ENCODE peak calls at places on chromosomes 5 and 9, in seven cellular contexts. O is prostate gland; T is AG09309; V is OCI-LY7; X is kidney; W is CD8-positive, alpha-beta memory T cell; Q is AG04449. U is an unnamed sample.

GRCh38 chr5:122099060-122099790 is 21.2 kb upstream of the LOX start:
- DNase-seq in O (no peak), T (no peak), V (no peak), X (no peak), W (no peak), Q (no peak), U (no peak)

GRCh38 chr9:137025120-137025966 is 2.7 kb downstream of the ABCA2 start:
- DNase-seq in O (peak), T (no peak), V (peak), X (peak), W (peak), Q (no peak), U (no peak)

GRCh38 chr9:76810377-76810957 is 46.2 kb downstream of the PCA3 start:
- DNase-seq in O (peak), T (peak), V (peak), X (no peak), W (no peak), Q (no peak), U (peak)

GRCh38 chr5:153900703-153901395 is 137.9 kb downstream of the FAM114A2 start:
- DNase-seq in O (no peak), T (peak), V (no peak), X (no peak), W (no peak), Q (peak), U (no peak)

GRCh38 chr9:6788175-6789016 is 30.6 kb downstream of the KDM4C start:
- DNase-seq in O (no peak), T (no peak), V (no peak), X (no peak), W (no peak), Q (no peak), U (no peak)

GRCh38 chr9:81737871-81738507 is 48.6 kb upstream of the TLE1 start:
- DNase-seq in O (peak), T (peak), V (no peak), X (no peak), W (no peak), Q (peak), U (no peak)

GRCh38 chr5:141003791-141004601 is 37.7 kb downstream of the PCDHAC2 start:
- DNase-seq in O (no peak), T (no peak), V (no peak), X (peak), W (no peak), Q (no peak), U (no peak)

GRCh38 chr5:137215780-137216179 is 283.3 kb downstream of the SPOCK1 start:
- DNase-seq in O (no peak), T (no peak), V (no peak), X (no peak), W (no peak), Q (no peak), U (no peak)

GRCh38 chr9:95157491-95158151 is 159.9 kb downstream of the FANCC start:
- DNase-seq in O (peak), T (no peak), V (no peak), X (no peak), W (no peak), Q (peak), U (no peak)

DNA sequence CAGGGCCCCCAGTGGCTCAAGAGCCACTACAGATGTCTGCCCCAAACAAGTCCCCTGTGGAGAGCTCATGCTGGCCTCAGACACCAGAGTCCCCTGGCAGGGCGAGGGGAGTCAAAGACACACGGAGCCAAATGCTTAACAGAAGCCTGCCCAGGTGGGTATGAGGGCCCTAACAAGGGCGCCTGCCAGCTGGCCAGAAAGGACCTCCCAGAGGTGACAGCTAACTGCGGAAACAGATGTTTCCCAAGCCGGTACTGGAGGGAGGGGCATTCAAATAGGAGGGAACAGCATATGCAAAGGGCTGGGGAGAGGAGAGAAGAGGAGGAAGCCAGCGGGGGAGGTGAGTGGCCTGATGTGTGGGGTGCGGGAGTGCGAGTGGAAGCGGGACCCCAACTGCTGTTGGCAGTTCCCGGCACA is 933 bp downstream of the MXD3 start:
- DNase-seq in O (no peak), T (no peak), V (peak), X (peak), W (no peak), Q (no peak), U (peak)
- H3K4me3 ChIP-seq in O (no peak), T (peak), V (peak), X (no peak), W (no peak), Q (peak), U (peak)

DNA sequence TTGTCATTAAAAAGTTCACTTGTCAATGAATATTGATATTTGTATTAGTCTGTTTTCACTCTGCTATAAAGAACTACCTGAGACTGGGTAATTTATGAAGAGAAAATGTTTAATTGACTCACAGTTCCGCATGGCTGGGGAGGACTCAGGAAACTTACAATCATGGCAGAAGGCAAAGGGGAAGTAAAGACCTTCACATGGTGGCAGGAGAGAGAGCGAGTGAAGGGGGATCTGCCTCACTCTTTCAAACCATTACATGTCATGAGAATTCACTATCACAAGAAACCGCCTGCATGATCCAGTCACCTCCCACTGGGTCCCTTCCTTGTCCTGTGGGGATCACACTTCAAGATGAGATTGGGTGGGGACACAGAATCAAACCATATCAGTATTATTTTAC is 27.5 kb downstream of the SRD5A1 start:
- DNase-seq in O (no peak), T (no peak), V (peak), X (no peak), W (no peak), Q (no peak), U (no peak)
- H3K4me3 ChIP-seq in O (no peak), T (no peak), V (peak), X (peak), W (no peak), Q (no peak), U (no peak)

DNA sequence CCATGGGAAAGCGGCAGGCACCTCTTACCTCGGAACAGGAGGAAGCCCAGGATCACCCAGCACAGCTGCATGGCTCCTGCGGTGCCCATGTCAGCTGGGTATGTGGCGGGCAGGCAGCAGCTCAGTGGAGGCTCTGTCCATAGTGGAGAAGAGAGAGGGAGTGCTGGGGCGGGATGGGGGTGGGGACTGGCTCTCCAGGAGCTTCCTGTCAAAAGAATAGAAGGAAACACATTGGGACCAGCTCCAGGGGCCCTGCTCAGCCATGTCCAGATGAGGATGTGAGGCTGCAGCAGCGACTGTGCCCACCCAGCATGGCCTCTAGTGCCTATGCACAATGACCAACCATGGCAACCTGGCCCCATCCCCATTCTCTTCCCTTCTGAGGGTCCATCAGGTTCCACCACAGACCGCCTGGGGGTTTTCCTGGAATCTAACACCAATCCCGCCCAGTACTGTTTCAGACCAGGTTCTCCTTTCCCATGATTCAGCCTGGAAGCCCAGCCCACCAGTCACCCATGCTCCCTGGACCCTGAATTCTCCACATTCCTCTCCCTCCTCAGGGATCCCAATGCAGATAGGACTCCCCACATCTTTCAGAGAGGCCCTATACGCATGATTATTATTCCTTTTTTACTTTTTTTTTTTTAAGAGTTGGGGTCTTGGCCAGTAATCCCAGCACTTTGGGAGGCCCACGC is at the start of gene ECSCR:
- DNase-seq in O (no peak), T (no peak), V (no peak), X (no peak), W (no peak), Q (no peak), U (no peak)
- H3K4me3 ChIP-seq in O (no peak), T (no peak), V (no peak), X (peak), W (no peak), Q (no peak), U (no peak)

GRCh38 chr9:89426389-89426961 is 71.4 kb downstream of the SEMA4D start:
- DNase-seq in O (no peak), T (no peak), V (peak), X (peak), W (peak), Q (no peak), U (peak)

GRCh38 chr9:89425024-89425805 is 72.7 kb downstream of the SEMA4D start:
- DNase-seq in O (no peak), T (no peak), V (no peak), X (no peak), W (no peak), Q (no peak), U (no peak)

GRCh38 chr9:89428222-89428761 is 69.6 kb downstream of the SEMA4D start:
- DNase-seq in O (no peak), T (no peak), V (no peak), X (no peak), W (no peak), Q (no peak), U (no peak)

GRCh38 chr9:89427621-89428221 is 70.2 kb downstream of the SEMA4D start:
- DNase-seq in O (no peak), T (no peak), V (no peak), X (peak), W (peak), Q (no peak), U (no peak)

GRCh38 chr9:89425921-89426388 is 72.0 kb downstream of the SEMA4D start:
- DNase-seq in O (no peak), T (no peak), V (no peak), X (no peak), W (no peak), Q (no peak), U (no peak)
- H3K4me3 ChIP-seq in O (no peak), T (no peak), V (peak), X (no peak), W (peak), Q (no peak), U (no peak)

GRCh38 chr9:133477461-133477860 is 1.4 kb downstream of the SLC2A6 start:
- DNase-seq in O (no peak), T (no peak), V (no peak), X (no peak), W (no peak), Q (no peak), U (no peak)
- H3K4me3 ChIP-seq in O (no peak), T (no peak), V (peak), X (no peak), W (no peak), Q (no peak), U (no peak)

DNA sequence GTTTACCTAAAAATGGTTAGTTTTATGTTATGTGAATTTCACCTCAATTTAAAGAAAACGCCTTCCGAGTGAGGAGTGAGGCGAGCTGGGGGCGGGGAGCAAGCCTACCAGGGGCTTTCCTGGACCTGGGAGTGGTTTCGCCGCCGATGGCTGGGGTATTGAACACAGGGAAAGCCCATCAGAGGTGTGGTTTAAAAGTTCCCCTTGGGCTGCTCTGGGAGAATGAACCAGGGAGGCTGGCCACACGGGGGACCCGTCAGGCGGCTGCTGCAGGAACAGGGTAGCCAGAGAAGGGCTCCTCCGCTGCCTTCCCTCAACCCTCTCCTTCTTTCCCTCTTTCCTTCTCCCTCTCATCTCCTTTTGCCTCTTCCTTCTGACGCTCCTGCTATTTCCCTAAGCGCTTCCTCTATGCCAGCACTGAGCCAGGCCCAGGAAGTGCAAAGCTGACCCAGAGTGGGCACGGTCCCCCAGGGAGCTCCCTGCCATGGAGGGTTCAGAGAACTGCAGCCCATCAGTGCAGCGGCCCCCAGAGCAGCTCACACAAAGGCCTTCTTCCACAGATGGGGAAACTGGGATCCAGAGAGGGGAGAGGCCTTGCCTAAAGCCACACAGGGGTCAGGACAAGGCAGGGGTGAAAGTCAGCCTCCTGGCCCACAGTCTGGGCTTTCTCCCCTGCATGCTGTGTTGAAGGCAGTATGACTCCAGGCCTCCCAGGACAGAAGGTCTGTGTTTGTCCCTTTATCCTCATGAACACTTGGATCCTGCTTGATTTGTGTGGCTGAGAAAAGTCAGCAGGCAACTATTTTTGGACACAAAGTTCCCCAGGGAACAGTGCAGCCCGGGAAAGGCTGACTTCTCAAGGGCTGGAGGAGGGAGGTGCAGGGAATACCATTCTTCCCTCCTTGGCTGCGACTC is 4.6 kb downstream of the AKNA start:
- DNase-seq in O (no peak), T (no peak), V (no peak), X (peak), W (peak), Q (no peak), U (peak)
- H3K4me3 ChIP-seq in O (no peak), T (no peak), V (peak), X (no peak), W (peak), Q (peak), U (no peak)

DNA sequence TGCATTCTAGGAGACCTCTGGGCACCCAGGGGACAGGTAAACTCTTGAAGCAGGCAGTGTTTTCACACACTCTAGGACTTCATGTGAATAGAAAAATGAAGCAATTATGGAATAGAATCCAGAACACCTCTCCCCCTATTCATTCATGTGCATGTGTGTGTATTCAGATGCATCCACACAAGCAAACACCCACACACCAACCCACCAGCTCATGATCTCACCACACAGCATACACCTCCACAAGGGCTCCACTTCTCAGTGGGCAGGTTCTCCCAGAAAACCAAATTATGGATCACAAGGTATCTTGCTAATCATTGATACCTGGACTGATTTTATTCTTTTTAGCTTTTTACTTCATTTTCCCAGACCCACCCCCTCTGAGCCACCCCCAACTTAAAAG is 21.2 kb upstream of the HSD17B3 start:
- DNase-seq in O (no peak), T (no peak), V (no peak), X (no peak), W (no peak), Q (no peak), U (no peak)
- H3K4me3 ChIP-seq in O (no peak), T (no peak), V (no peak), X (no peak), W (no peak), Q (no peak), U (no peak)

GRCh38 chr5:124654418-124654817 is 92.0 kb downstream of the ZNF608 start:
- DNase-seq in O (no peak), T (no peak), V (no peak), X (no peak), W (no peak), Q (no peak), U (no peak)
- H3K4me3 ChIP-seq in O (no peak), T (no peak), V (no peak), X (no peak), W (no peak), Q (no peak), U (no peak)

U was measured in DND-41.